ENCODE peak calls at places on chromosomes 13 and 19, in seven cellular contexts. P, F, A, H, J, N and L are unnamed samples.

GRCh38 chr19:15218501-15218900 is 13.7 kb downstream of the EPHX3 start:
- DNase-seq in P (no peak), F (no peak), A (no peak), H (no peak), J (no peak), N (no peak), L (no peak)

GRCh38 chr13:78829821-78830220 is 170.9 kb upstream of the OBI1 start:
- DNase-seq in P (no peak), F (no peak), A (no peak), H (no peak), J (no peak), N (no peak), L (no peak)

GRCh38 chr13:40402931-40403412 is 263.5 kb downstream of the FOXO1 start:
- DNase-seq in P (no peak), F (no peak), A (peak; percentile 31), H (no peak), J (no peak), N (peak; percentile 72), L (peak; percentile 86)

GRCh38 chr19:3862826-3863500 is 5.9 kb downstream of the ZFR2 start:
- DNase-seq in P (no peak), F (no peak), A (no peak), H (no peak), J (no peak), N (no peak), L (no peak)

GRCh38 chr19:11194657-11195056 is 2.7 kb downstream of the KANK2 start:
- DNase-seq in P (no peak), F (no peak), A (no peak), H (no peak), J (no peak), N (no peak), L (no peak)

GRCh38 chr13:30807392-30807791 is 72.0 kb downstream of the ALOX5AP start:
- DNase-seq in P (no peak), F (no peak), A (no peak), H (no peak), J (no peak), N (no peak), L (no peak)

GRCh38 chr13:24217601-24218281 is 57.2 kb downstream of the SPATA13 start:
- DNase-seq in P (no peak), F (no peak), A (peak; percentile 46), H (no peak), J (no peak), N (peak; percentile 28), L (peak; percentile 6)

GRCh38 chr19:7917292-7918061 is 2.7 kb upstream of the SNAPC2 start:
- DNase-seq in P (no peak), F (no peak), A (peak; percentile 75), H (no peak), J (peak; percentile 49), N (peak; percentile 88), L (peak; percentile 19)

GRCh38 chr19:7983286-7983950 is 22.0 kb downstream of the ELAVL1 start:
- DNase-seq in P (no peak), F (no peak), A (no peak), H (no peak), J (no peak), N (no peak), L (no peak)

GRCh38 chr19:33514885-33515485 is 6.6 kb downstream of the PEPD start:
- DNase-seq in P (peak; percentile 46), F (no peak), A (no peak), H (no peak), J (peak; percentile 38), N (peak; percentile 37), L (no peak)

GRCh38 chr19:55487884-55488687 is at the start of gene SSC5D:
- DNase-seq in P (no peak), F (no peak), A (peak; percentile 50), H (no peak), J (peak; percentile 69), N (peak; percentile 70), L (peak; percentile 47)

GRCh38 chr19:8238251-8238650 is 29.1 kb downstream of the CERS4 start:
- DNase-seq in P (no peak), F (no peak), A (no peak), H (peak; percentile 42), J (no peak), N (no peak), L (no peak)

GRCh38 chr13:79497852-79498251 is 16.9 kb downstream of the NDFIP2 start:
- DNase-seq in P (no peak), F (no peak), A (no peak), H (no peak), J (no peak), N (no peak), L (no peak)

GRCh38 chr13:48412881-48413351 is at the start of gene LPAR6:
- DNase-seq in P (no peak), F (no peak), A (peak; percentile 81), H (peak; percentile 62), J (no peak), N (peak; percentile 79), L (peak; percentile 75)

GRCh38 chr13:26300140-26300539 is 46.2 kb downstream of the CDK8 start:
- DNase-seq in P (no peak), F (peak; percentile 19), A (no peak), H (peak; percentile 70), J (no peak), N (peak; percentile 92), L (peak; percentile 86)

GRCh38 chr13:51501592-51502205 is 48.9 kb upstream of the INTS6 start:
- DNase-seq in P (no peak), F (no peak), A (no peak), H (peak; percentile 54), J (no peak), N (peak; percentile 82), L (peak; percentile 65)

GRCh38 chr13:73938375-73939070 is 195.7 kb downstream of the KLF12 start:
- DNase-seq in P (no peak), F (peak; percentile 18), A (peak; percentile 67), H (peak; percentile 78), J (no peak), N (peak; percentile 90), L (peak; percentile 93)

GRCh38 chr13:109646423-109646822 is 140.0 kb downstream of the IRS2 start:
- DNase-seq in P (no peak), F (no peak), A (no peak), H (no peak), J (no peak), N (no peak), L (no peak)

GRCh38 chr19:51668167-51668566 is 21.5 kb upstream of the SIGLEC14 start:
- DNase-seq in P (no peak), F (no peak), A (no peak), H (no peak), J (no peak), N (no peak), L (no peak)

GRCh38 chr13:95020298-95020987 is 280.8 kb downstream of the ABCC4 start:
- DNase-seq in P (no peak), F (no peak), A (no peak), H (peak; percentile 66), J (no peak), N (no peak), L (peak; percentile 52)

GRCh38 chr13:52933547-52934167 is 85.2 kb upstream of the PCDH8 start:
- DNase-seq in P (no peak), F (no peak), A (no peak), H (no peak), J (no peak), N (no peak), L (no peak)

GRCh38 chr13:52929826-52930225 is 81.4 kb upstream of the PCDH8 start:
- DNase-seq in P (no peak), F (no peak), A (no peak), H (no peak), J (no peak), N (no peak), L (no peak)

GRCh38 chr13:52926971-52927370 is 78.5 kb upstream of the PCDH8 start:
- DNase-seq in P (no peak), F (no peak), A (no peak), H (peak; percentile 83), J (no peak), N (no peak), L (no peak)

GRCh38 chr13:52931913-52932312 is 83.5 kb upstream of the PCDH8 start:
- DNase-seq in P (no peak), F (no peak), A (no peak), H (no peak), J (no peak), N (no peak), L (no peak)
- H3K27me3 ChIP-seq in P (no peaks in the 10 kb centered on the region), F (peaks cover 21% of the 10 kb centered on the region), A (no peaks in the 10 kb centered on the region), H (no peaks in the 10 kb centered on the region), J (no peaks in the 10 kb centered on the region), N (no peaks in the 10 kb centered on the region), L (no peaks in the 10 kb centered on the region)

GRCh38 chr13:41627425-41627824 is 170.1 kb downstream of the RGCC start:
- DNase-seq in P (no peak), F (no peak), A (no peak), H (no peak), J (no peak), N (no peak), L (no peak)

GRCh38 chr13:41622545-41623429 is 165.4 kb downstream of the RGCC start:
- DNase-seq in P (no peak), F (no peak), A (no peak), H (no peak), J (no peak), N (peak; percentile 86), L (peak; percentile 43)

GRCh38 chr13:41621716-41622508 is 164.6 kb downstream of the RGCC start:
- DNase-seq in P (no peak), F (no peak), A (peak; percentile 37), H (no peak), J (no peak), N (peak; percentile 39), L (peak; percentile 63)
- H3K27ac ChIP-seq in P (peak overlapping the region; percentile 81), F (no peak overlapping the region), A (no peak overlapping the region), H (no peak overlapping the region), J (peak overlapping the region; percentile 64), N (peak overlapping the region; percentile 77), L (peak overlapping the region; percentile 11)

GRCh38 chr19:49640113-49640898 is at the start of gene RRAS:
- DNase-seq in P (peak; percentile 100), F (peak; percentile 99), A (peak; percentile 100), H (peak; percentile 100), J (peak; percentile 100), N (peak; percentile 100), L (peak; percentile 99)
- H3K4me1 ChIP-seq in P (peaks cover 5% of the 10 kb centered on the region), F (peaks cover 15% of the 10 kb centered on the region), A (peaks cover 2% of the 10 kb centered on the region), H (peaks cover 27% of the 10 kb centered on the region), J (peaks cover 4% of the 10 kb centered on the region), N (peaks cover 14% of the 10 kb centered on the region), L (peaks cover 40% of the 10 kb centered on the region)

GRCh38 chr19:35612559-35613321 is at the start of gene HAUS5:
- DNase-seq in P (peak; percentile 93), F (peak; percentile 92), A (peak; percentile 97), H (peak; percentile 93), J (peak; percentile 92), N (peak; percentile 93), L (peak; percentile 71)

GRCh38 chr19:35615036-35615435 is 2.5 kb downstream of the HAUS5 start:
- DNase-seq in P (no peak), F (no peak), A (no peak), H (no peak), J (no peak), N (no peak), L (no peak)

GRCh38 chr19:35609881-35610353 is 2.6 kb upstream of the HAUS5 start:
- DNase-seq in P (no peak), F (no peak), A (no peak), H (no peak), J (no peak), N (no peak), L (no peak)

GRCh38 chr19:35613574-35613973 is 1.0 kb downstream of the HAUS5 start:
- DNase-seq in P (no peak), F (no peak), A (no peak), H (no peak), J (no peak), N (no peak), L (no peak)

DNA sequence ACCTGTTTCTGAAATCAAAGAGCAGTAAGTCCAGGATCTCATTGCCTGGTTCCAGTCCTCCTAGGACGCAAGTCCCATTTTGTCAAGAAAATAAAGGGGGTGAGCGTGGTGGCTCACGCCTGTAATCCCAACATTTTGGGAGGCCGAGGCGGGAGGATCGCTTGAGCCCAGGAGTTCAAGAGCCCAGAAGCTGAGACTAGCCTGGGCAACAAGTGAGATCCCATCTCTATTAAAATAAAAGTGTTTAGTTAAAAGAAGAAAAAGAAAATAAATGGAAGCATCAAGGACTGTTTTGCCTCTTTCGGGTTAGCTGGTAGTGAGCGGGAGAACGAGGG is 344 bp upstream of the HAUS5 start:
- DNase-seq in P (no peak), F (no peak), A (no peak), H (no peak), J (no peak), N (no peak), L (no peak)
- H3K27me3 ChIP-seq in P (no peaks in the 10 kb centered on the region), F (no peaks in the 10 kb centered on the region), A (no peaks in the 10 kb centered on the region), H (no peaks in the 10 kb centered on the region), J (no peaks in the 10 kb centered on the region), N (no peaks in the 10 kb centered on the region), L (peaks cover 2% of the 10 kb centered on the region)